ENCODE peak calls at places on chromosome 1, in nine cellular contexts. R is heart left ventricle, X is GM23338, Y is IMR-90, B is left lung, C is SK-N-SH, H is SJSA1, F is neural progenitor cell, V is lung. D is an unnamed sample. For H3K4me1 and H3K27me3, the result is how much of the 10 kb centered on the place peaks cover.

GRCh38 chr1:107404756-107405155 is 263.9 kb downstream of the NTNG1 start:
- DNase-seq in R (no peak), X (no peak), Y (peak), B (no peak), C (no peak), H (no peak), F (no peak), V (no peak), D (no peak)

GRCh38 chr1:44714944-44715571 is 15.9 kb downstream of the RNU5D-1 start:
- DNase-seq in R (no peak), X (peak), Y (peak), B (no peak), C (peak), H (peak), F (peak), V (peak), D (peak)

GRCh38 chr1:186304982-186305949 is 69.8 kb downstream of the TPR start:
- DNase-seq in R (no peak), X (peak), Y (peak), B (no peak), C (peak), H (no peak), F (peak), V (no peak), D (no peak)

GRCh38 chr1:78089015-78089414 is 43.2 kb downstream of the GIPC2 start:
- DNase-seq in R (no peak), X (no peak), Y (no peak), B (no peak), C (no peak), H (no peak), F (no peak), V (no peak), D (no peak)

GRCh38 chr1:210250665-210250997 is 18.0 kb downstream of the SERTAD4 start:
- DNase-seq in R (no peak), X (peak), Y (no peak), B (no peak), C (peak), H (no peak), F (peak), V (no peak), D (no peak)

GRCh38 chr1:24535778-24536177 is 20.1 kb upstream of the NCMAP start:
- DNase-seq in R (no peak), X (no peak), Y (no peak), B (no peak), C (no peak), H (no peak), F (no peak), V (no peak), D (no peak)

GRCh38 chr1:83857108-83857507 is 141.8 kb downstream of the TTLL7 start:
- DNase-seq in R (no peak), X (peak), Y (peak), B (no peak), C (peak), H (no peak), F (peak), V (no peak), D (no peak)

GRCh38 chr1:245996806-245997205 is 510.3 kb downstream of the SMYD3 start:
- DNase-seq in R (no peak), X (no peak), Y (no peak), B (no peak), C (no peak), H (no peak), F (no peak), V (no peak), D (no peak)

GRCh38 chr1:231931146-231931545 is 304.6 kb downstream of the DISC1 start:
- DNase-seq in R (no peak), X (no peak), Y (no peak), B (no peak), C (no peak), H (no peak), F (no peak), V (no peak), D (no peak)

GRCh38 chr1:201761871-201762270 is 67.1 kb upstream of the IPO9 start:
- DNase-seq in R (no peak), X (no peak), Y (no peak), B (no peak), C (no peak), H (peak), F (no peak), V (no peak), D (no peak)

GRCh38 chr1:182003953-182004586 is 57.4 kb downstream of the ZNF648 start:
- DNase-seq in R (no peak), X (peak), Y (no peak), B (no peak), C (peak), H (no peak), F (no peak), V (no peak), D (no peak)

GRCh38 chr1:29389533-29390041 is 153.3 kb downstream of the PTPRU start:
- DNase-seq in R (no peak), X (no peak), Y (no peak), B (no peak), C (peak), H (no peak), F (no peak), V (no peak), D (no peak)

GRCh38 chr1:51316764-51317120 is 13.6 kb downstream of the TTC39A start:
- DNase-seq in R (no peak), X (no peak), Y (no peak), B (no peak), C (no peak), H (no peak), F (no peak), V (no peak), D (no peak)

GRCh38 chr1:234125283-234125682 is 220.8 kb downstream of the SLC35F3 start:
- DNase-seq in R (no peak), X (peak), Y (peak), B (no peak), C (peak), H (no peak), F (peak), V (no peak), D (no peak)

GRCh38 chr1:50969611-50970507 is at the start of gene CDKN2C:
- DNase-seq in R (peak), X (peak), Y (peak), B (peak), C (peak), H (peak), F (peak), V (peak), D (peak)

GRCh38 chr1:37765937-37766664 is 1.2 kb upstream of the EPHA10 start:
- DNase-seq in R (no peak), X (peak), Y (no peak), B (no peak), C (peak), H (no peak), F (peak), V (no peak), D (no peak)

GRCh38 chr1:38773483-38773882 is 86.1 kb downstream of the RRAGC start:
- DNase-seq in R (no peak), X (no peak), Y (no peak), B (no peak), C (no peak), H (no peak), F (no peak), V (no peak), D (no peak)

GRCh38 chr1:232193451-232193783 is 436.5 kb downstream of the SIPA1L2 start:
- DNase-seq in R (no peak), X (no peak), Y (no peak), B (no peak), C (no peak), H (no peak), F (no peak), V (no peak), D (no peak)

GRCh38 chr1:170732262-170732595 is 68.3 kb downstream of the PRRX1 start:
- DNase-seq in R (no peak), X (no peak), Y (peak), B (no peak), C (no peak), H (no peak), F (no peak), V (no peak), D (no peak)

GRCh38 chr1:173161510-173162221 is 45.5 kb downstream of the TNFSF4 start:
- DNase-seq in R (no peak), X (no peak), Y (peak), B (no peak), C (no peak), H (peak), F (no peak), V (no peak), D (no peak)

GRCh38 chr1:225070972-225071371 is 141.5 kb downstream of the DNAH14 start:
- DNase-seq in R (no peak), X (no peak), Y (no peak), B (no peak), C (no peak), H (no peak), F (no peak), V (no peak), D (no peak)

GRCh38 chr1:114740331-114740730 is 17.5 kb downstream of the CSDE1 start:
- DNase-seq in R (no peak), X (no peak), Y (no peak), B (no peak), C (no peak), H (no peak), F (no peak), V (no peak), D (no peak)
- H3K4me1 ChIP-seq in R (under half), X (under half), Y (under half), B (under half), C (under half), H (under half), F (under half), V (under half), D (under half)

DNA sequence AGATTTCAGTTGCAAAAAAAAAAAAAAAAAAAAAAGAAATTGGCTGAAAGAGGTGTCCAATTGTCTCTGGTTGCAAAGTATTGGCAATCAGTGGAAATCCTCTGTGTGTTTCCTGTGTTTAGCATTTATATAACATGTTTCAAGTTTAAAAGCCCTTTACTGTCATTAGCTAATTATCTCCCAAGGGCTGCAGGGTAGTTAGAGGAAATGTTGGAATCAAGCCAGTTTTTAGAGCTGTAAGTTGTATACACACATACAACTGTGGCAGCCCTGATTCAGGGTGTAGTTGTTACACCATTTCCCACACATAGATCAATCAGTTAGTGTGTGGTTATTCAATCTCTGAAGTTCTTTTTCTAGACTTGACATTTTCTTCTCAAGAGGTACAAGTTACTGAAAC is 8.9 kb upstream of the ZNF326 start:
- DNase-seq in R (no peak), X (no peak), Y (no peak), B (no peak), C (peak), H (no peak), F (no peak), V (no peak), D (no peak)
- H3K27me3 ChIP-seq in R (under half), X (under half), Y (under half), B (under half), C (under half), H (under half), F (under half), V (under half), D (under half)

GRCh38 chr1:117664314-117664713 is 58.5 kb downstream of the TENT5C start:
- DNase-seq in R (no peak), X (no peak), Y (no peak), B (no peak), C (no peak), H (no peak), F (no peak), V (no peak), D (no peak)

GRCh38 chr1:117660266-117660973 is 54.6 kb downstream of the TENT5C start:
- DNase-seq in R (no peak), X (no peak), Y (no peak), B (no peak), C (no peak), H (no peak), F (no peak), V (no peak), D (no peak)

GRCh38 chr1:117661027-117661426 is 55.2 kb downstream of the TENT5C start:
- DNase-seq in R (no peak), X (no peak), Y (no peak), B (no peak), C (no peak), H (no peak), F (no peak), V (no peak), D (no peak)

GRCh38 chr1:117663156-117663902 is 57.5 kb downstream of the TENT5C start:
- DNase-seq in R (no peak), X (no peak), Y (no peak), B (no peak), C (no peak), H (no peak), F (no peak), V (no peak), D (no peak)

GRCh38 chr1:117662667-117663066 is 56.8 kb downstream of the TENT5C start:
- DNase-seq in R (no peak), X (peak), Y (no peak), B (no peak), C (no peak), H (peak), F (no peak), V (no peak), D (no peak)
- H3K27ac ChIP-seq in R (no peak), X (peak), Y (no peak), B (no peak), C (no peak), H (no peak), F (no peak), V (no peak), D (no peak)

GRCh38 chr1:56541408-56541807 is 38.0 kb downstream of the PLPP3 start:
- DNase-seq in R (no peak), X (no peak), Y (no peak), B (no peak), C (no peak), H (no peak), F (no peak), V (no peak), D (no peak)
- H3K4me1 ChIP-seq in R (half or more), X (half or more), Y (under half), B (under half), C (under half), H (under half), F (under half), V (half or more), D (half or more)

GRCh38 chr1:7940034-7940433 is 605 bp downstream of the TNFRSF9 start:
- DNase-seq in R (no peak), X (no peak), Y (no peak), B (no peak), C (no peak), H (no peak), F (no peak), V (no peak), D (no peak)

GRCh38 chr1:7943295-7943694 is 2.7 kb upstream of the TNFRSF9 start:
- DNase-seq in R (no peak), X (no peak), Y (no peak), B (no peak), C (no peak), H (no peak), F (no peak), V (no peak), D (no peak)

GRCh38 chr1:7942701-7943029 is 2.0 kb upstream of the TNFRSF9 start:
- DNase-seq in R (no peak), X (no peak), Y (no peak), B (no peak), C (no peak), H (no peak), F (no peak), V (no peak), D (no peak)

GRCh38 chr1:7940745-7941436 is at the start of gene TNFRSF9:
- DNase-seq in R (no peak), X (no peak), Y (peak), B (peak), C (no peak), H (peak), F (no peak), V (peak), D (no peak)

GRCh38 chr1:7941437-7941793 is 776 bp upstream of the TNFRSF9 start:
- DNase-seq in R (no peak), X (no peak), Y (peak), B (no peak), C (no peak), H (peak), F (no peak), V (no peak), D (no peak)
- H3K27me3 ChIP-seq in R (under half), X (under half), Y (under half), B (under half), C (under half), H (under half), F (half or more), V (under half), D (under half)

GRCh38 chr1:101037316-101037715 is 11.7 kb upstream of the DPH5 start:
- DNase-seq in R (no peak), X (no peak), Y (peak), B (no peak), C (no peak), H (no peak), F (no peak), V (no peak), D (no peak)
- H3K27ac ChIP-seq in R (no peak), X (no peak), Y (no peak), B (no peak), C (no peak), H (no peak), F (no peak), V (no peak), D (no peak)

GRCh38 chr1:91123773-91124172 is 101.9 kb upstream of the ZNF644 start:
- DNase-seq in R (no peak), X (peak), Y (no peak), B (no peak), C (no peak), H (no peak), F (no peak), V (no peak), D (no peak)
- H3K4me1 ChIP-seq in R (under half), X (half or more), Y (under half), B (under half), C (under half), H (under half), F (under half), V (under half), D (under half)

GRCh38 chr1:21829294-21829693 is 17.2 kb downstream of the LDLRAD2 start:
- DNase-seq in R (peak), X (no peak), Y (no peak), B (no peak), C (no peak), H (no peak), F (no peak), V (no peak), D (no peak)
- H3K27me3 ChIP-seq in R (under half), X (under half), Y (under half), B (under half), C (under half), H (under half), F (under half), V (under half), D (under half)

GRCh38 chr1:151315565-151316235 is 11.5 kb downstream of the PI4KB start:
- DNase-seq in R (no peak), X (no peak), Y (no peak), B (no peak), C (no peak), H (no peak), F (no peak), V (no peak), D (no peak)

GRCh38 chr1:151314137-151314875 is 12.9 kb downstream of the PI4KB start:
- DNase-seq in R (peak), X (no peak), Y (peak), B (no peak), C (no peak), H (peak), F (no peak), V (peak), D (no peak)

GRCh38 chr1:151312439-151313225 is 14.6 kb downstream of the PI4KB start:
- DNase-seq in R (no peak), X (no peak), Y (peak), B (no peak), C (no peak), H (peak), F (no peak), V (no peak), D (no peak)

GRCh38 chr1:151311589-151312331 is 15.5 kb downstream of the PI4KB start:
- DNase-seq in R (no peak), X (no peak), Y (peak), B (no peak), C (peak), H (peak), F (no peak), V (peak), D (no peak)

DNA sequence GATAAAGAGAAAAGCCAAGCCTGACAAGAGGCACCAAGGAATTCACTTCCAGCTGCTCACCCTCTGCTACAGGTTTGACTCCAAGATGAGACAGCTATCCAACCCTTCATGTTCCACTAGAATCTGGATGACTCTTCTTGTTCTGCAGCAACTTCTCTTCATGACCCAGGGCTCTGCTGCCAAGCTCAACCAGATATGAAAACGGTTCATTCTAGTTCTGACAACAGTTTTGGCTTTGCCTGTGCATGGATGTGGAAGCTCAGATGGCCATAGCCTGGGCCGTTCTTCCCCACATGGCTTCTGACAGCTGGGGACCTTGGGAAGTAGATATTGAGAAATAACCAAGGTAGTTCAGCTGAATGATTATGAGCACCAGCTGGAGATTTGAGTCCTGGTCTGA is 13.7 kb downstream of the PI4KB start:
- DNase-seq in R (no peak), X (no peak), Y (no peak), B (no peak), C (no peak), H (no peak), F (no peak), V (no peak), D (no peak)
- H3K27ac ChIP-seq in R (peak), X (no peak), Y (peak), B (no peak), C (peak), H (peak), F (no peak), V (no peak), D (no peak)

D was measured in pancreas.